ENCODE peak calls at places on chromosomes 2 and 18, in seven cellular contexts. X is hepatocyte; J is aorta; Y is spleen; T is CD8-positive, alpha-beta T cell; K is mesenchymal stem cell; M is MM.1S. E is an unnamed sample. For H3K4me1, the result is how much of the 10 kb centered on the place peaks cover.

GRCh38 chr2:529425-529824 is 147.8 kb downstream of the TMEM18 start:
- DNase-seq in X (peak), M (no peak), K (no peak), T (no peak), Y (no peak), J (no peak), E (peak)

GRCh38 chr2:51795248-51795888 is 763.4 kb upstream of the NRXN1 start:
- DNase-seq in K (peak), M (no peak), Y (no peak), J (no peak), T (no peak), X (peak), E (peak)

GRCh38 chr2:118865106-118865505 is 17.7 kb upstream of the EN1 start:
- DNase-seq in K (peak), X (peak), T (no peak), J (no peak), M (peak), Y (no peak), E (no peak)

GRCh38 chr18:63578357-63578958 is 8.7 kb upstream of the SERPINB13 start:
- DNase-seq in X (peak), J (no peak), K (peak), T (no peak), Y (no peak), M (peak), E (peak)

GRCh38 chr18:45636110-45636509 is 20.8 kb downstream of the SLC14A2 start:
- DNase-seq in Y (no peak), M (no peak), X (no peak), K (no peak), T (no peak), J (no peak), E (no peak)

GRCh38 chr2:238267341-238267710 is 21.1 kb downstream of the PER2 start:
- DNase-seq in M (no peak), J (no peak), X (no peak), T (no peak), K (no peak), Y (no peak), E (no peak)

GRCh38 chr2:73859721-73860586 is 31.2 kb downstream of the STAMBP start:
- DNase-seq in K (peak), J (no peak), Y (no peak), X (peak), M (no peak), T (no peak), E (no peak)

GRCh38 chr2:28633739-28634138 is 117.9 kb upstream of the PPP1CB start:
- DNase-seq in Y (no peak), K (peak), J (no peak), M (no peak), T (no peak), X (peak), E (no peak)

GRCh38 chr2:180017764-180018163 is 10.7 kb upstream of the CWC22 start:
- DNase-seq in T (no peak), J (peak), Y (no peak), K (no peak), M (no peak), X (no peak), E (no peak)

GRCh38 chr2:119197125-119197403 is 26.6 kb upstream of the STEAP3 start:
- DNase-seq in T (no peak), X (no peak), M (no peak), J (no peak), Y (no peak), K (no peak), E (peak)

GRCh38 chr18:48672671-48673340 is 134.0 kb downstream of the CTIF start:
- DNase-seq in J (no peak), M (no peak), Y (no peak), T (no peak), X (no peak), K (no peak), E (no peak)

GRCh38 chr2:45891719-45892118 is 240.2 kb downstream of the PRKCE start:
- DNase-seq in T (no peak), K (no peak), J (no peak), M (peak), X (no peak), Y (no peak), E (no peak)

GRCh38 chr18:34223164-34223892 is 1.4 kb downstream of the NOL4 start:
- DNase-seq in Y (peak), K (no peak), J (peak), M (no peak), T (no peak), X (peak), E (no peak)

GRCh38 chr2:238286987-238287386 is 1.4 kb downstream of the PER2 start:
- DNase-seq in Y (peak), K (no peak), T (no peak), M (no peak), X (no peak), J (peak), E (no peak)

GRCh38 chr2:213022987-213023386 is 128.4 kb downstream of the IKZF2 start:
- DNase-seq in Y (no peak), X (no peak), T (no peak), K (no peak), J (no peak), M (no peak), E (no peak)

GRCh38 chr2:137228566-137228965 is 463.2 kb downstream of the THSD7B start:
- DNase-seq in K (no peak), T (no peak), X (no peak), M (no peak), Y (no peak), J (no peak), E (no peak)

GRCh38 chr2:37020212-37020886 is 54.0 kb upstream of the STRN start:
- DNase-seq in J (peak), X (peak), M (no peak), Y (no peak), T (no peak), K (peak), E (no peak)

GRCh38 chr18:24368749-24369148 is 28.9 kb downstream of the OSBPL1A start:
- DNase-seq in J (no peak), X (no peak), K (no peak), M (no peak), T (no peak), Y (no peak), E (no peak)

GRCh38 chr18:54750350-54750749 is 77.9 kb upstream of the RAB27B start:
- DNase-seq in Y (no peak), J (no peak), X (no peak), T (no peak), K (no peak), M (no peak), E (no peak)

GRCh38 chr2:29012211-29012681 is 31.1 kb downstream of the TOGARAM2 start:
- DNase-seq in M (no peak), J (no peak), K (no peak), T (peak), Y (peak), X (no peak), E (no peak)

GRCh38 chr18:68843467-68844089 is 45.7 kb downstream of the CCDC102B start:
- DNase-seq in K (no peak), X (no peak), Y (no peak), J (no peak), T (no peak), M (no peak), E (no peak)

GRCh38 chr2:237967463-237967871 is 653 bp downstream of the UBE2F start:
- DNase-seq in Y (peak), X (peak), T (peak), K (peak), M (no peak), J (peak), E (no peak)

GRCh38 chr2:35292269-35292668 is 1063.3 kb upstream of the CRIM1 start:
- DNase-seq in X (no peak), M (no peak), J (no peak), Y (no peak), K (no peak), T (no peak), E (no peak)

GRCh38 chr2:97726311-97727064 is 13.1 kb downstream of the ZAP70 start:
- DNase-seq in K (peak), X (no peak), Y (peak), J (peak), M (no peak), T (no peak), E (no peak)

GRCh38 chr2:141003967-141004657 is 1126.7 kb downstream of the LRP1B start:
- DNase-seq in J (no peak), M (no peak), K (no peak), X (no peak), Y (no peak), T (no peak), E (no peak)

GRCh38 chr2:60515751-60516226 is 37.7 kb downstream of the BCL11A start:
- DNase-seq in T (no peak), M (no peak), K (peak), Y (no peak), X (peak), J (no peak), E (no peak)

GRCh38 chr2:46977266-46977665 is 61.7 kb upstream of the MCFD2 start:
- DNase-seq in J (no peak), K (no peak), Y (no peak), M (no peak), X (no peak), T (no peak), E (no peak)
- H3K4me1 ChIP-seq in J (under half), K (under half), Y (half or more), M (under half), X (under half), T (under half), E (under half)

GRCh38 chr2:108611021-108611420 is 76.8 kb downstream of the LIMS1 start:
- DNase-seq in T (no peak), Y (no peak), M (no peak), K (no peak), X (no peak), J (no peak), E (no peak)
- H3K4me1 ChIP-seq in T (under half), Y (half or more), M (half or more), K (under half), X (under half), J (under half), E (under half)

GRCh38 chr2:236568068-236568921 is 1.3 kb upstream of the ACKR3 start:
- DNase-seq in M (peak), T (peak), X (peak), Y (peak), J (peak), K (peak), E (no peak)

GRCh38 chr2:236571161-236571560 is 1.5 kb downstream of the ACKR3 start:
- DNase-seq in J (no peak), M (no peak), X (no peak), Y (no peak), K (no peak), T (no peak), E (no peak)

GRCh38 chr2:236570081-236570979 is 705 bp downstream of the ACKR3 start:
- DNase-seq in J (no peak), X (no peak), M (no peak), K (peak), T (no peak), Y (no peak), E (no peak)

GRCh38 chr2:236568922-236569592 is 568 bp upstream of the ACKR3 start:
- DNase-seq in Y (no peak), K (peak), T (no peak), X (no peak), M (no peak), J (no peak), E (no peak)

DNA sequence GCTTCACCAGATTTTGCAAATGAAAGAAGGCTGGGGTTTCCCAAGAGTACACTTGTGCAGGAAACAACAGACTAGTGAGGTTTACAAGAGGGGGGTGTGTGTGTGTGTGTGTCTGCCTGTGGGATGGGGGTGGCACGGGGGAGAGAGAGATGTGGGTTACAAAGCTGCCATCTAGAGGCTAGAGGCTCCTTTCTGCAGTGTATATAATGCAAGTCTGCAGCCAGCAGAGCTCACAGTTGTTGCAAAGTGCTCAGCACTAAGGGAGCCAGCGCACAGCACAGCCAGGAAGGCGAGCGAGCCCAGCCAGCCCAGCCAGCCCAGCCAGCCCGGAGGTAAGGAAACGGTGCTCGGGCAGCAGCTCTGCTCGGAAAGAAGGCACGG is at the start of gene ACKR3:
- DNase-seq in X (peak), J (peak), K (peak), Y (peak), T (peak), M (peak), E (peak)
- H3K4me1 ChIP-seq in X (under half), J (under half), K (under half), Y (under half), T (under half), M (under half), E (under half)

GRCh38 chr18:60044290-60045006 is 144.7 kb downstream of the PMAIP1 start:
- DNase-seq in X (no peak), T (no peak), J (no peak), K (no peak), Y (no peak), M (no peak), E (no peak)

GRCh38 chr18:60038731-60039130 is 138.9 kb downstream of the PMAIP1 start:
- DNase-seq in K (no peak), Y (no peak), M (no peak), X (no peak), J (no peak), T (no peak), E (no peak)

DNA sequence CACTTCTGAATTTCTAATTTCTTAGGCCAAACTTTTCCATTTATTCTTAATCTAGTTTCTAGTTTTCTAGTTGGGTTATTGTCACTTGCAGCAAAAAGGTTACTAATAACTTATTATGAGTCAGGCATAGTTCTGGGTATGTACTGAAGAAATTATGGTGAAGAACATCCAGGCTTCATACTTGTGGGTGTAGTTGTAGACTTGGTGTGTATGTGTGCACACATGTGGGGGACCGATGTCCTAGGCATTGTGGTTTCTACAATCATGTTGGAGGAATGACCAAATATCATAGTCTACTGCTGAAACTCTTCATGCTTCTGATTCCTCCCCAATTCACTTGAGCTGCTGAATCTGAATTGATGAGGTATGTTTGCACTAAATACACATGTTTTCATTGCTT is 141.2 kb downstream of the PMAIP1 start:
- DNase-seq in J (no peak), Y (no peak), K (no peak), M (no peak), X (no peak), T (no peak), E (no peak)
- H3K4me1 ChIP-seq in J (under half), Y (under half), K (under half), M (under half), X (under half), T (under half), E (under half)

DNA sequence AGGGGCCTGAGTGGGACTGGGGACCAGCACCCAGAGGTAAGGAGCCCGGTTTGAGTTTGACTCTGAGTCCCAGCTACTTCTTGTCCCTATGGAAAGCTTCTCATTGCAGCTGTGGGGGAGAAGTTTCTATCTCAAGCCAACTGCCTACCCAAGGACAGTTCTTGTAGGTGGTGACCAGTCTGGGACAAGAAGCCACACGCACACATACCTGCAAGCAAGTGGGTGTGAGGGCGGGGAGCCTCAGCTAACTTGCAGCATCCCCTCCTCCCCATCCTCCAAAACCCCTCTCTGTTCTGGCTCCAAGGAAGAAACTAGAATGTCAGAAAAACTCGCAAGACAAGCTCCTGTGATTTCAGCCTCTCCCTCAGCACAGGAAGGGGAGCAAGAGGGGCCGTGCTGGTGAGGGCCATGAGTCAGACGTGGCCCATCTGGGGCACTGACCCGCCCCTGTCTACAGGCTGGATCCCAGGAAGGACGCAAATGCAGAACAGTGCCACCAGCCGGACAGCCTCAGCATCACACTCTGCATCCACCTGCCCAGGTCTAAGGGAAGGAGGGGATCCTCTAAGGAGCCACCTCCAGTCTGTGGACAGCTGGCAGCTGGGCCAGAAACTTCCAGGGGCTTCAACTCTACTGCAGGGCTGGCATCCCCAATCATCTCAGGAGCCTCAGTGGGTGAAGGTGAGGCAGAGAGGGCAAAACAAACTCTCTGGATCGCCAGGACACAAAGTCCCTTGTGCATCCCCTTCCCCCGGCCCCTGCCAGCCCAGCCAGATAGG is 103.4 kb downstream of the TNS1 start:
- DNase-seq in M (peak), Y (no peak), T (no peak), J (peak), X (peak), K (peak), E (peak)
- H3K4me1 ChIP-seq in M (under half), Y (under half), T (under half), J (under half), X (under half), K (under half), E (under half)

GRCh38 chr2:62202019-62202722 is 6.3 kb downstream of the B3GNT2 start:
- DNase-seq in K (no peak), Y (no peak), X (no peak), T (no peak), J (no peak), M (no peak), E (no peak)
- H3K4me1 ChIP-seq in K (under half), Y (half or more), X (under half), T (half or more), J (under half), M (under half), E (under half)

DNA sequence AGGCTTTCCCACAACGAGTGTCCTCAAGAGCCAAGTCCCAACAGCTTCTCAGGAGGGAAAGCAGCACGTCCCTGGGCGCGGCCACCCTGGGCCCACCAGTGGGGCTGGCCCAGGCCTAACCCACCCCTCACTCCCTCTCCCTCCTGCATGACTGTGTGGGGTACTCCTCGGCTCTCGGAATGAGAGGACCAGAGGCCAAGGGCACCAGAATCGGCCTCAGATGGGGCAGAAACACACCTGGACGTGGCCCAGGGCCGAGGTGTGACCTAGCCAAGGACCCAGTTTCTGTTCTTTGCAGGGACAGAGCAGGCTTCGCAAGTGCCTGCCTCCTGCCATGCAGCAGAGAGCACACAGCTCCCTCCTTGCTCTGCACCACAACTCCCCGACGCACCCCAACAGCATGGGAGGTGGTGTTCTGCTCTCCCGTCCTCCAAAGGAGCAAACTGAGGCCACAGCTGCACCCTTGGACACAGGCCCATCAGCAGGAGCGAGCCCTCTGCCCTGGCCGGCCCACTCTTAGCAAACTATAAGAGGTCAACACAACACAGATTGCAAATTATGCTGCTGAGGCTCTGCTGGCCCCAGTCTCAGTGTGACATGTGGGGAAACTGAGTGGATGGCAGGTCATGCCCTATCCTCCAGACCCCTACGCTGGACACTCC is 19.7 kb downstream of the HS6ST1 start:
- DNase-seq in J (peak), K (no peak), M (no peak), T (no peak), X (no peak), Y (peak), E (no peak)
- H3K4me1 ChIP-seq in J (under half), K (under half), M (under half), T (under half), X (under half), Y (under half), E (under half)

E was measured in NT2/D1.